ENCODE peak calls at places on chromosome 12, in ten cellular contexts. G is upper lobe of left lung, A is GM12891, I is spleen, X is HCT116, E is Panc1, S is stomach, Q is suprapubic skin, U is H1, H is SK-N-SH. C is an unnamed sample.
A peak's percentile ranks its signal among the peaks of the same experiment; 100 is the strongest.

GRCh38 chr12:92123780-92124707 is 21.6 kb downstream of the BTG1 start:
- DNase-seq in A (no peak), H (no peak), X (no peak), Q (no peak), U (no peak), I (no peak), E (no peak), S (no peak), G (no peak), C (no peak)

GRCh38 chr12:130398089-130398848 is 60.6 kb downstream of the PIWIL1 start:
- DNase-seq in G (no peak), E (no peak), S (no peak), Q (no peak), I (no peak), U (no peak), X (no peak), H (no peak), A (no peak), C (no peak)

GRCh38 chr12:122094261-122094734 is 15.7 kb downstream of the MLXIP start:
- DNase-seq in E (no peak), I (no peak), X (no peak), A (no peak), G (no peak), S (no peak), H (no peak), U (no peak), Q (no peak), C (peak; percentile 44)

GRCh38 chr12:29783773-29784666 is at the start of gene TMTC1:
- DNase-seq in Q (peak; percentile 85), E (no peak), H (peak; percentile 95), U (peak; percentile 87), G (peak; percentile 91), A (no peak), I (peak; percentile 82), S (peak; percentile 51), X (no peak), C (peak; percentile 90)

GRCh38 chr12:122437656-122438121 is 15.2 kb upstream of the CLIP1 start:
- DNase-seq in X (no peak), H (no peak), A (no peak), G (no peak), S (peak; percentile 28), Q (peak; percentile 82), U (no peak), I (no peak), E (no peak), C (peak; percentile 91)

GRCh38 chr12:75585309-75585708 is 73.9 kb upstream of the KRR1 start:
- DNase-seq in Q (no peak), S (no peak), I (no peak), U (no peak), A (no peak), G (no peak), H (no peak), X (peak; percentile 19), E (no peak), C (no peak)

GRCh38 chr12:3931721-3932120 is 58.5 kb upstream of the PARP11 start:
- DNase-seq in A (no peak), Q (no peak), G (no peak), X (no peak), H (no peak), E (no peak), U (no peak), I (no peak), S (no peak), C (no peak)

GRCh38 chr12:8951744-8952143 is 2.3 kb upstream of the M6PR start:
- DNase-seq in A (no peak), Q (no peak), H (no peak), X (no peak), I (no peak), E (no peak), S (no peak), U (no peak), G (no peak), C (no peak)

DNA sequence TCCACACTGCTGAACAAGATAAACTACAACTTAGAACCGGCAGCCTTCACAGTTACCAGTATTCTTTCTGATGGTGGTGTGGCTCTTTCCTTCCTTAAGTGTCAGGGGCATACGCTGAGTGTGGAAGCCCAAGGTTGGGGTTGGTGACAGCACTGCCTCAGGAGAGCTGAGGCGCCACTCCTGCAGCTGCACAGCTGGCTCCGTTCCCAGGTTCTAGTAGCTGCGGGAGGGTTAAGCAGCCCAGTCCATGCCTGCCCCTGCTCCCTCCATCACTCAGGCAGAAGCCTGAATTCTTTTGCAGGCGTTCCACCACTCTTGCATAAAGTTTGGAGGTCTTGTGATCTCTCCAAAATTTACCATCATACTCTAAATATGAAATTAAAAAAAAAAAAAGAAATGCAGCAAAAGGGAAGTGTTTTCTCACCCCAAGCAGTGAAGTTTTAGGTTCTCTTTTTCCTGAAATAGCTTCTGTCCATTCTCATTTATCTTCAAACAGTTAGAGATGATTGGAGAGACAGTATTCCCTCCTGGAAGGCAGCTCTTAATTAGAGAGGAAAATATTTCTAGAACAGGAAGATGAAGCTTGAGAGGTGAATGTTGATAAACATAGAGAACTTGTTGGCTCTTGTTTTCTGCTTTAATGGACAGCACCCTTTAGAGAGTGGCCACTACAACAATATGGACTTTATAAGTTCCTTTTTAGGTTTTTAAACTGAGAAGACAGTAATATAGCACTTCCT is 136.1 kb downstream of the FGD4 start:
- DNase-seq in E (no peak), A (no peak), I (peak; percentile 85), U (no peak), S (peak; percentile 88), X (no peak), G (no peak), H (peak; percentile 81), Q (peak; percentile 83), C (peak; percentile 83)
- TF ChIP-seq POLR2AphosphoS5 in E (no peak), A (no peak), I (peak; percentile 61), U (no peak), S (peak; percentile 41), X (no peak), G (peak; percentile 33), H (no peak), Q (no peak), C (no peak)

GRCh38 chr12:12562016-12562483 is 613 bp downstream of the DUSP16 start:
- DNase-seq in I (peak; percentile 87), X (no peak), Q (no peak), H (no peak), U (no peak), S (no peak), A (no peak), G (no peak), E (no peak), C (peak; percentile 67)

GRCh38 chr12:12560587-12561304 is 1.9 kb downstream of the DUSP16 start:
- DNase-seq in X (no peak), H (peak; percentile 41), Q (no peak), G (no peak), U (no peak), S (peak; percentile 74), E (no peak), A (no peak), I (no peak), C (peak; percentile 81)

GRCh38 chr12:12562585-12563245 is at the start of gene DUSP16:
- DNase-seq in E (peak; percentile 90), G (peak; percentile 97), H (peak; percentile 95), S (peak; percentile 93), X (peak; percentile 72), U (peak; percentile 87), Q (peak; percentile 92), I (peak; percentile 96), A (peak; percentile 61), C (peak; percentile 94)

GRCh38 chr12:12559699-12560296 is 2.9 kb downstream of the DUSP16 start:
- DNase-seq in X (no peak), S (no peak), A (no peak), Q (no peak), E (no peak), G (no peak), U (no peak), H (no peak), I (no peak), C (no peak)

GRCh38 chr12:12561305-12562015 is 1.2 kb downstream of the DUSP16 start:
- DNase-seq in I (peak; percentile 92), A (no peak), X (no peak), S (peak; percentile 69), U (peak; percentile 68), G (peak; percentile 93), E (no peak), H (peak; percentile 75), Q (peak; percentile 89), C (peak; percentile 89)
- TF ChIP-seq POLR2AphosphoS5 in I (peak; percentile 70), A (peak; percentile 70), X (peak; percentile 1), S (peak; percentile 61), U (peak; percentile 72), G (peak; percentile 21), E (no peak), H (no peak), Q (no peak), C (no peak)

GRCh38 chr12:111444706-111445310 is 39.1 kb downstream of the SH2B3 start:
- DNase-seq in E (no peak), X (no peak), I (peak; percentile 95), S (peak; percentile 59), H (no peak), A (peak; percentile 83), U (peak; percentile 48), G (peak; percentile 50), Q (peak; percentile 79), C (peak; percentile 87)

GRCh38 chr12:111446631-111447570 is 41.2 kb downstream of the SH2B3 start:
- DNase-seq in U (peak; percentile 40), Q (peak; percentile 70), H (no peak), G (peak; percentile 25), A (no peak), X (no peak), E (no peak), I (no peak), S (peak; percentile 17), C (peak; percentile 64)

GRCh38 chr12:111446044-111446581 is 40.4 kb downstream of the SH2B3 start:
- DNase-seq in I (no peak), A (no peak), U (peak; percentile 72), S (peak; percentile 34), G (no peak), Q (peak; percentile 74), E (no peak), H (peak; percentile 76), X (no peak), C (peak; percentile 75)

GRCh38 chr12:111444314-111444705 is 38.6 kb downstream of the SH2B3 start:
- DNase-seq in U (no peak), G (no peak), Q (peak; percentile 6), S (peak; percentile 15), I (no peak), E (no peak), H (no peak), X (no peak), A (no peak), C (no peak)

GRCh38 chr12:111445311-111446043 is 39.8 kb downstream of the SH2B3 start:
- DNase-seq in S (peak; percentile 24), I (no peak), E (no peak), H (no peak), A (no peak), U (no peak), X (no peak), Q (peak; percentile 56), G (peak; percentile 32), C (peak; percentile 63)
- TF ChIP-seq POLR2AphosphoS5 in S (no peak), I (no peak), E (no peak), H (no peak), A (no peak), U (no peak), X (peak; percentile 9), Q (no peak), G (no peak), C (no peak)

GRCh38 chr12:39372929-39373328 is 70.0 kb downstream of the KIF21A start:
- DNase-seq in U (no peak), X (no peak), A (peak; percentile 5), H (no peak), G (no peak), E (no peak), I (no peak), S (no peak), Q (no peak), C (no peak)

GRCh38 chr12:39375206-39375808 is 67.6 kb downstream of the KIF21A start:
- DNase-seq in A (no peak), X (peak; percentile 2), E (no peak), H (no peak), G (no peak), S (no peak), I (no peak), U (no peak), Q (no peak), C (no peak)

GRCh38 chr12:39383064-39383552 is 59.8 kb downstream of the KIF21A start:
- DNase-seq in A (no peak), I (no peak), U (no peak), S (no peak), Q (no peak), G (no peak), H (no peak), X (no peak), E (no peak), C (no peak)

GRCh38 chr12:39380090-39380489 is 62.8 kb downstream of the KIF21A start:
- DNase-seq in X (no peak), E (no peak), A (no peak), U (no peak), H (no peak), Q (no peak), I (no peak), G (no peak), S (no peak), C (no peak)

GRCh38 chr12:39378346-39378745 is 64.6 kb downstream of the KIF21A start:
- DNase-seq in X (no peak), U (no peak), H (no peak), A (no peak), S (no peak), G (no peak), Q (no peak), E (no peak), I (no peak), C (no peak)
- TF ChIP-seq POLR2AphosphoS5 in X (no peak), U (no peak), H (no peak), A (no peak), S (no peak), G (no peak), Q (no peak), E (no peak), I (no peak), C (no peak)